ENCODE peak calls at places on chromosomes 2 and 18, in six cellular contexts. One of them, this sample, is unnamed.

GRCh38 chr18:3456686-3457069 is 6.7 kb downstream of the TGIF1 start:
- DNase-seq in endothelial cell: no peak
- DNase-seq in CD8-positive, alpha-beta T cell: no peak
- DNase-seq in lower leg skin: no peak
- DNase-seq in upper lobe of right lung: no peak
- DNase-seq in PC-9: no peak
- DNase-seq in this sample: no peak

GRCh38 chr2:50491541-50492114 is 540.3 kb downstream of the NRXN1 start:
- DNase-seq in endothelial cell: peak; percentile 45
- DNase-seq in CD8-positive, alpha-beta T cell: no peak
- DNase-seq in lower leg skin: no peak
- DNase-seq in upper lobe of right lung: no peak
- DNase-seq in PC-9: no peak
- DNase-seq in this sample: no peak

GRCh38 chr2:216115224-216115582 is 6.1 kb downstream of the XRCC5 start:
- DNase-seq in endothelial cell: no peak
- DNase-seq in CD8-positive, alpha-beta T cell: no peak
- DNase-seq in lower leg skin: no peak
- DNase-seq in upper lobe of right lung: no peak
- DNase-seq in PC-9: no peak
- DNase-seq in this sample: no peak

GRCh38 chr2:186113284-186113683 is 372.8 kb upstream of the ZC3H15 start:
- DNase-seq in endothelial cell: no peak
- DNase-seq in CD8-positive, alpha-beta T cell: no peak
- DNase-seq in lower leg skin: no peak
- DNase-seq in upper lobe of right lung: no peak
- DNase-seq in PC-9: no peak
- DNase-seq in this sample: no peak

GRCh38 chr2:30768708-30769580 is 38.3 kb downstream of the CAPN13 start:
- DNase-seq in endothelial cell: no peak
- DNase-seq in CD8-positive, alpha-beta T cell: no peak
- DNase-seq in lower leg skin: no peak
- DNase-seq in upper lobe of right lung: no peak
- DNase-seq in PC-9: no peak
- DNase-seq in this sample: no peak

GRCh38 chr18:38368886-38369285 is 803.3 kb upstream of the CELF4 start:
- DNase-seq in endothelial cell: no peak
- DNase-seq in CD8-positive, alpha-beta T cell: no peak
- DNase-seq in lower leg skin: no peak
- DNase-seq in upper lobe of right lung: no peak
- DNase-seq in PC-9: no peak
- DNase-seq in this sample: no peak

GRCh38 chr18:78430171-78430857 is 549.3 kb upstream of the SALL3 start:
- DNase-seq in endothelial cell: no peak
- DNase-seq in CD8-positive, alpha-beta T cell: no peak
- DNase-seq in lower leg skin: no peak
- DNase-seq in upper lobe of right lung: no peak
- DNase-seq in PC-9: no peak
- DNase-seq in this sample: no peak

GRCh38 chr2:28580078-28580477 is 84.2 kb downstream of the PLB1 start:
- DNase-seq in endothelial cell: no peak
- DNase-seq in CD8-positive, alpha-beta T cell: no peak
- DNase-seq in lower leg skin: no peak
- DNase-seq in upper lobe of right lung: peak; percentile 17
- DNase-seq in PC-9: peak; percentile 32
- DNase-seq in this sample: no peak

GRCh38 chr2:187854801-187855200 is 300.6 kb upstream of the TFPI start:
- DNase-seq in endothelial cell: no peak
- DNase-seq in CD8-positive, alpha-beta T cell: no peak
- DNase-seq in lower leg skin: no peak
- DNase-seq in upper lobe of right lung: no peak
- DNase-seq in PC-9: no peak
- DNase-seq in this sample: no peak

GRCh38 chr2:177876950-177877349 is 195.6 kb downstream of the PDE11A start:
- DNase-seq in endothelial cell: no peak
- DNase-seq in CD8-positive, alpha-beta T cell: no peak
- DNase-seq in lower leg skin: no peak
- DNase-seq in upper lobe of right lung: no peak
- DNase-seq in PC-9: no peak
- DNase-seq in this sample: no peak

GRCh38 chr2:168607992-168608391 is 151.9 kb downstream of the CERS6 start:
- DNase-seq in endothelial cell: no peak
- DNase-seq in CD8-positive, alpha-beta T cell: no peak
- DNase-seq in lower leg skin: no peak
- DNase-seq in upper lobe of right lung: no peak
- DNase-seq in PC-9: no peak
- DNase-seq in this sample: no peak

GRCh38 chr2:109726666-109727270 is 67.3 kb upstream of the RGPD5 start:
- DNase-seq in endothelial cell: no peak
- DNase-seq in CD8-positive, alpha-beta T cell: no peak
- DNase-seq in lower leg skin: peak; percentile 13
- DNase-seq in upper lobe of right lung: peak; percentile 21
- DNase-seq in PC-9: no peak
- DNase-seq in this sample: no peak

GRCh38 chr18:51621103-51621969 is 423.9 kb upstream of the MEX3C start:
- DNase-seq in endothelial cell: peak; percentile 75
- DNase-seq in CD8-positive, alpha-beta T cell: no peak
- DNase-seq in lower leg skin: peak; percentile 25
- DNase-seq in upper lobe of right lung: peak; percentile 64
- DNase-seq in PC-9: no peak
- DNase-seq in this sample: peak; percentile 38

GRCh38 chr2:85457877-85458316 is 39.4 kb downstream of the SH2D6 start:
- DNase-seq in endothelial cell: no peak
- DNase-seq in CD8-positive, alpha-beta T cell: no peak
- DNase-seq in lower leg skin: peak; percentile 69
- DNase-seq in upper lobe of right lung: no peak
- DNase-seq in PC-9: peak; percentile 89
- DNase-seq in this sample: no peak

GRCh38 chr2:40302751-40303150 is 149.1 kb downstream of the SLC8A1 start:
- DNase-seq in endothelial cell: no peak
- DNase-seq in CD8-positive, alpha-beta T cell: no peak
- DNase-seq in lower leg skin: no peak
- DNase-seq in upper lobe of right lung: no peak
- DNase-seq in PC-9: no peak
- DNase-seq in this sample: no peak

GRCh38 chr18:24602156-24602555 is 141.7 kb downstream of the HRH4 start:
- DNase-seq in endothelial cell: no peak
- DNase-seq in CD8-positive, alpha-beta T cell: no peak
- DNase-seq in lower leg skin: no peak
- DNase-seq in upper lobe of right lung: no peak
- DNase-seq in PC-9: no peak
- DNase-seq in this sample: no peak

GRCh38 chr2:237859533-237860272 is at the start of gene RAMP1:
- DNase-seq in endothelial cell: peak; percentile 27
- DNase-seq in CD8-positive, alpha-beta T cell: no peak
- DNase-seq in lower leg skin: no peak
- DNase-seq in upper lobe of right lung: peak; percentile 69
- DNase-seq in PC-9: peak; percentile 57
- DNase-seq in this sample: no peak

GRCh38 chr2:9287400-9288059 is 80.9 kb downstream of the ASAP2 start:
- DNase-seq in endothelial cell: no peak
- DNase-seq in CD8-positive, alpha-beta T cell: no peak
- DNase-seq in lower leg skin: no peak
- DNase-seq in upper lobe of right lung: no peak
- DNase-seq in PC-9: peak; percentile 100
- DNase-seq in this sample: no peak

GRCh38 chr2:129296401-129297343 is 682.8 kb upstream of the RAB6C start:
- DNase-seq in endothelial cell: no peak
- DNase-seq in CD8-positive, alpha-beta T cell: no peak
- DNase-seq in lower leg skin: no peak
- DNase-seq in upper lobe of right lung: no peak
- DNase-seq in PC-9: no peak
- DNase-seq in this sample: no peak

GRCh38 chr2:46963210-46963609 is 47.6 kb upstream of the MCFD2 start:
- DNase-seq in endothelial cell: no peak
- DNase-seq in CD8-positive, alpha-beta T cell: no peak
- DNase-seq in lower leg skin: no peak
- DNase-seq in upper lobe of right lung: no peak
- DNase-seq in PC-9: peak; percentile 54
- DNase-seq in this sample: no peak

GRCh38 chr2:163347982-163348842 is 387.6 kb downstream of the FIGN start:
- DNase-seq in endothelial cell: peak; percentile 66
- DNase-seq in CD8-positive, alpha-beta T cell: no peak
- DNase-seq in lower leg skin: peak; percentile 23
- DNase-seq in upper lobe of right lung: peak; percentile 80
- DNase-seq in PC-9: peak; percentile 85
- DNase-seq in this sample: peak; percentile 32

GRCh38 chr18:36064027-36064808 is 3.1 kb downstream of the RPRD1A start:
- DNase-seq in endothelial cell: no peak
- DNase-seq in CD8-positive, alpha-beta T cell: no peak
- DNase-seq in lower leg skin: no peak
- DNase-seq in upper lobe of right lung: no peak
- DNase-seq in PC-9: no peak
- DNase-seq in this sample: no peak

GRCh38 chr18:13809521-13810252 is 14.3 kb upstream of the MC5R start:
- DNase-seq in endothelial cell: no peak
- DNase-seq in CD8-positive, alpha-beta T cell: no peak
- DNase-seq in lower leg skin: no peak
- DNase-seq in upper lobe of right lung: no peak
- DNase-seq in PC-9: peak; percentile 41
- DNase-seq in this sample: no peak

GRCh38 chr2:225429718-225430117 is 30.2 kb downstream of the NYAP2 start:
- DNase-seq in endothelial cell: no peak
- DNase-seq in CD8-positive, alpha-beta T cell: no peak
- DNase-seq in lower leg skin: no peak
- DNase-seq in upper lobe of right lung: no peak
- DNase-seq in PC-9: no peak
- DNase-seq in this sample: no peak

GRCh38 chr2:203737360-203737759 is 30.9 kb downstream of the CD28 start:
- DNase-seq in endothelial cell: no peak
- DNase-seq in CD8-positive, alpha-beta T cell: no peak
- DNase-seq in lower leg skin: no peak
- DNase-seq in upper lobe of right lung: no peak
- DNase-seq in PC-9: no peak
- DNase-seq in this sample: no peak

GRCh38 chr18:13216732-13217465 is 1.7 kb upstream of the LDLRAD4 start:
- DNase-seq in endothelial cell: peak; percentile 68
- DNase-seq in CD8-positive, alpha-beta T cell: peak; percentile 56
- DNase-seq in lower leg skin: no peak
- DNase-seq in upper lobe of right lung: peak; percentile 74
- DNase-seq in PC-9: no peak
- DNase-seq in this sample: no peak

GRCh38 chr2:163266772-163267171 is 428.2 kb upstream of the KCNH7 start:
- DNase-seq in endothelial cell: no peak
- DNase-seq in CD8-positive, alpha-beta T cell: no peak
- DNase-seq in lower leg skin: no peak
- DNase-seq in upper lobe of right lung: no peak
- DNase-seq in PC-9: peak; percentile 75
- DNase-seq in this sample: no peak

GRCh38 chr18:1075310-1075709 is 170.6 kb downstream of the ADCYAP1 start:
- DNase-seq in endothelial cell: no peak
- DNase-seq in CD8-positive, alpha-beta T cell: no peak
- DNase-seq in lower leg skin: no peak
- DNase-seq in upper lobe of right lung: no peak
- DNase-seq in PC-9: no peak
- DNase-seq in this sample: no peak

GRCh38 chr2:144643537-144644336 is 123.8 kb upstream of the ZEB2 start:
- DNase-seq in endothelial cell: no peak
- DNase-seq in CD8-positive, alpha-beta T cell: no peak
- DNase-seq in lower leg skin: no peak
- DNase-seq in upper lobe of right lung: no peak
- DNase-seq in PC-9: no peak
- DNase-seq in this sample: no peak

DNA sequence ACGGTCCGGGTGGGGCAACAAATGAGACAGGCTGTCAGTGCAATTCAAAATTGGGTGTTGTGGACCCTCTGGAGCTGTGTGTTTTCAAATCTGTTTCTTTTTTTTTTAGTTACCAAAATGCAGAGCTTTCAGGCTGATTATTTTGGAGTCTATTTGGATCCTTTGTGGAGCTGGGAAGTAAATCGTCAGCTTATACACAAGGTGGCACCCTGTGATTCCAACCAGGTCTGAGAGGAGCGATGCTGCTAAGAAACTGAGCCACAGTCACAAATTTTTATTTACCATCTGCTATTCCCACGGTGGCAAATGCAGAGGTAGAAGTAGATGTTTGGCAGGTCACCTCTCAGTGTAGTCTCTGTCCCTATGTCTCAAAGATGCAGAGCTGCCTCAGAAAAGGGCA is 3.8 kb upstream of the EPC2 start:
- DNase-seq in endothelial cell: no peak
- DNase-seq in CD8-positive, alpha-beta T cell: no peak
- DNase-seq in lower leg skin: no peak
- DNase-seq in upper lobe of right lung: no peak
- DNase-seq in PC-9: no peak
- DNase-seq in this sample: no peak
- TF ChIP-seq CTCF in endothelial cell: no peak
- TF ChIP-seq CTCF in CD8-positive, alpha-beta T cell: no peak
- TF ChIP-seq CTCF in lower leg skin: no peak
- TF ChIP-seq CTCF in upper lobe of right lung: no peak
- TF ChIP-seq CTCF in PC-9: no peak
- TF ChIP-seq CTCF in this sample: no peak

GRCh38 chr2:68359889-68360288 is 5.2 kb upstream of the PLEK start:
- DNase-seq in endothelial cell: no peak
- DNase-seq in CD8-positive, alpha-beta T cell: no peak
- DNase-seq in lower leg skin: no peak
- DNase-seq in upper lobe of right lung: no peak
- DNase-seq in PC-9: no peak
- DNase-seq in this sample: no peak
- TF ChIP-seq CTCF in endothelial cell: peak; percentile 51
- TF ChIP-seq CTCF in CD8-positive, alpha-beta T cell: peak; percentile 25
- TF ChIP-seq CTCF in lower leg skin: no peak
- TF ChIP-seq CTCF in upper lobe of right lung: no peak
- TF ChIP-seq CTCF in PC-9: no peak
- TF ChIP-seq CTCF in this sample: no peak

DNA sequence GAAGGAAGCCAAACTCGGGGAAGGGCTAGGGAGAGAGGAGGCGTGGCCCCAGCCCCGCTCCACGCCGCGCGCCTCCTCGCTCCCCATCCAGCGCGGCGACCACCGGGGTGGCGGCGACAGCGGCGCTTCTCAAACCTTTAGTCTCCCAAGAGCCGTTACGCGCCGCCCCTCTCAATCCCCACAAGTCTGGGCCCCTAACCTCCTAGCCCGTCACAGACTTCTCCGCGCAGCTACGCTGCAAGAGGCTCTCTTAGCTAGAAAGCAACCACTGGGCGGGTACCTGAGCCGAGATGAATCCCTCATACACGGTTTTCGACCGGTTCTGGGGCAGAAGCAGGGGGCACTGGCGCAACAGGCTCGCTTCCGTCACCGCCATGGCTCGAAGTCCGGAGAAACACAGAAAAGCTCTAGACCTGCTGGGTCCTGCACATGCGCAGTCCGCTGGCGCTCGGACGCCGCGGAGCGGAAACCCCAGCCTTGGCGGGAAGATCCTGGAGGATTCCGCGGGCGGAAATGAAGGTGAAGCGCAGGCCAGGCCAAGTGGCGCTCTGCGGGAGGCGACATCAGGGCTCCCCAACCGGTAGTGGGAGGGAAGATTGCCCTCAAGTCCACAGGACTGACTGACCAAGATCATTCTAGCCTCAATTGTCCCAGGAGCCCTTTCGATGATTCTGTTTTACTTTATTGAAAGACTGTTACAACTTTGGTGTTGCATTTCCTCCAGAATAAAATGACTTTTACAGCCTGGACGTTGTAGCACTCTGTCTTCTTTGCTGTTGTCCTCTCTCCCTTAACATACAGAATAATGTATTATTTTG is at the start of gene FANCL:
- DNase-seq in endothelial cell: peak; percentile 90
- DNase-seq in CD8-positive, alpha-beta T cell: peak; percentile 52
- DNase-seq in lower leg skin: peak; percentile 79
- DNase-seq in upper lobe of right lung: peak; percentile 95
- DNase-seq in PC-9: peak; percentile 75
- DNase-seq in this sample: peak; percentile 57
- TF ChIP-seq CTCF in endothelial cell: no peak
- TF ChIP-seq CTCF in CD8-positive, alpha-beta T cell: no peak
- TF ChIP-seq CTCF in lower leg skin: no peak
- TF ChIP-seq CTCF in upper lobe of right lung: no peak
- TF ChIP-seq CTCF in PC-9: no peak
- TF ChIP-seq CTCF in this sample: no peak

GRCh38 chr2:1642066-1642861 is 102.1 kb downstream of the PXDN start:
- DNase-seq in endothelial cell: no peak
- DNase-seq in CD8-positive, alpha-beta T cell: no peak
- DNase-seq in lower leg skin: no peak
- DNase-seq in upper lobe of right lung: no peak
- DNase-seq in PC-9: no peak
- DNase-seq in this sample: no peak
- TF ChIP-seq CTCF in endothelial cell: no peak
- TF ChIP-seq CTCF in CD8-positive, alpha-beta T cell: no peak
- TF ChIP-seq CTCF in lower leg skin: no peak
- TF ChIP-seq CTCF in upper lobe of right lung: no peak
- TF ChIP-seq CTCF in PC-9: no peak
- TF ChIP-seq CTCF in this sample: no peak